ENCODE peak calls at places on chromosomes 7 and 10, in four cellular contexts. P, K, R and L are unnamed samples.

GRCh38 chr7:135490783-135491182 is 19.1 kb downstream of the CNOT4 start:
- DNase-seq in P (no peak), K (no peak), R (no peak), L (no peak)

GRCh38 chr10:28922127-28922526 is 244.8 kb downstream of the BAMBI start:
- DNase-seq in P (no peak), K (no peak), R (no peak), L (no peak)

GRCh38 chr7:150399861-150400778 is 21.0 kb downstream of the ZNF775 start:
- DNase-seq in P (no peak), K (no peak), R (no peak), L (no peak)

GRCh38 chr7:9022456-9022855 is 589.0 kb downstream of the NXPH1 start:
- DNase-seq in P (no peak), K (no peak), R (no peak), L (no peak)

GRCh38 chr10:131700032-131700431 is 200.8 kb upstream of the PPP2R2D start:
- DNase-seq in P (no peak), K (no peak), R (peak; percentile 4), L (no peak)

GRCh38 chr7:13903997-13904396 is 85.5 kb downstream of the ETV1 start:
- DNase-seq in P (no peak), K (no peak), R (no peak), L (no peak)

GRCh38 chr10:77391605-77392235 is 245.9 kb downstream of the KCNMA1 start:
- DNase-seq in P (no peak), K (no peak), R (peak; percentile 79), L (peak; percentile 60)

GRCh38 chr10:11655839-11656238 is 44.4 kb upstream of the USP6NL start:
- DNase-seq in P (no peak), K (no peak), R (no peak), L (no peak)

GRCh38 chr7:124856299-124856888 is 73.2 kb downstream of the POT1 start:
- DNase-seq in P (no peak), K (no peak), R (no peak), L (no peak)